ENCODE peak calls at places on chromosomes 6 and 20, in five cellular contexts. Y, T, O, J and V are unnamed samples.

GRCh38 chr20:62308102-62308822 is 5.5 kb downstream of the ADRM1 start:
- DNase-seq in O (no peak), J (peak; percentile 44), T (no peak), Y (no peak), V (no peak)

GRCh38 chr6:15329154-15329781 is 83.4 kb downstream of the JARID2 start:
- DNase-seq in T (peak; percentile 52), Y (no peak), J (no peak), O (no peak), V (no peak)

GRCh38 chr6:87210979-87211378 is 55.6 kb downstream of the ZNF292 start:
- DNase-seq in J (no peak), O (no peak), T (no peak), Y (no peak), V (no peak)

GRCh38 chr6:121437861-121438651 is 2.6 kb downstream of the GJA1 start:
- DNase-seq in Y (no peak), O (peak; percentile 32), J (peak; percentile 51), T (no peak), V (no peak)

GRCh38 chr20:53824779-53825178 is 231.1 kb upstream of the ZNF217 start:
- DNase-seq in O (no peak), Y (no peak), T (no peak), J (no peak), V (no peak)

GRCh38 chr6:42726485-42727083 is 4.2 kb upstream of the PRPH2 start:
- DNase-seq in O (peak; percentile 90), T (peak; percentile 71), Y (peak; percentile 93), J (peak; percentile 80), V (peak; percentile 83)

GRCh38 chr20:62367136-62367482 is at the start of gene LAMA5:
- DNase-seq in J (no peak), Y (peak; percentile 86), O (peak; percentile 87), T (peak; percentile 65), V (peak; percentile 89)

GRCh38 chr20:12077835-12078374 is 160.2 kb downstream of the BTBD3 start:
- DNase-seq in Y (no peak), O (no peak), T (no peak), J (no peak), V (no peak)

GRCh38 chr20:62523473-62524203 is 47.8 kb upstream of the GATA5 start:
- DNase-seq in T (no peak), Y (no peak), O (no peak), J (no peak), V (no peak)

GRCh38 chr6:114310053-114310452 is 32.8 kb downstream of the HS3ST5 start:
- DNase-seq in T (no peak), O (no peak), Y (no peak), J (no peak), V (no peak)

GRCh38 chr6:35512740-35513139 is at the start of gene TULP1:
- DNase-seq in Y (no peak), T (no peak), J (no peak), O (no peak), V (peak; percentile 24)

GRCh38 chr20:49034070-49034732 is 11.9 kb upstream of the CSE1L start:
- DNase-seq in T (no peak), J (no peak), O (no peak), Y (no peak), V (no peak)

GRCh38 chr6:4922488-4923037 is 81.3 kb downstream of the RPP40 start:
- DNase-seq in Y (no peak), T (no peak), J (no peak), O (no peak), V (no peak)

GRCh38 chr20:38446441-38447209 is 11.5 kb upstream of the SNHG17 start:
- DNase-seq in O (peak; percentile 94), J (peak; percentile 80), Y (peak; percentile 93), T (peak; percentile 94), V (peak; percentile 99)

GRCh38 chr20:35497780-35498189 is 31.7 kb downstream of the C20orf173 start:
- DNase-seq in T (peak; percentile 81), J (no peak), Y (peak; percentile 94), O (no peak), V (no peak)

GRCh38 chr6:157272866-157273755 is 50.2 kb downstream of the TMEM242 start:
- DNase-seq in J (no peak), O (no peak), T (no peak), Y (no peak), V (no peak)

GRCh38 chr6:108014040-108014439 is 56.0 kb upstream of the SEC63 start:
- DNase-seq in Y (no peak), T (no peak), O (no peak), J (no peak), V (no peak)

GRCh38 chr20:37435607-37436006 is 85.4 kb upstream of the NNAT start:
- DNase-seq in J (no peak), Y (no peak), O (no peak), T (no peak), V (no peak)

GRCh38 chr6:155078331-155078745 is 83.2 kb downstream of the TIAM2 start:
- DNase-seq in O (peak; percentile 16), J (no peak), Y (no peak), T (no peak), V (no peak)

GRCh38 chr20:61746781-61747180 is 318.9 kb downstream of the TAF4 start:
- DNase-seq in O (no peak), Y (no peak), J (no peak), T (no peak), V (no peak)

GRCh38 chr20:64237316-64237715 is 18.2 kb upstream of the PCMTD2 start:
- DNase-seq in J (no peak), Y (peak; percentile 57), O (no peak), T (no peak), V (no peak)

GRCh38 chr6:149147939-149148718 is 169.4 kb upstream of the TAB2 start:
- DNase-seq in Y (no peak), J (no peak), T (no peak), O (no peak), V (no peak)

GRCh38 chr20:11255455-11255854 is 581.7 kb upstream of the JAG1 start:
- DNase-seq in T (no peak), Y (no peak), J (no peak), O (no peak), V (no peak)

GRCh38 chr20:51554538-51555165 is 12.1 kb upstream of the NFATC2 start:
- DNase-seq in J (no peak), Y (no peak), T (no peak), O (no peak), V (no peak)

GRCh38 chr6:169082817-169083540 is 170.7 kb downstream of the THBS2 start:
- DNase-seq in T (no peak), Y (no peak), O (no peak), J (no peak), V (no peak)

GRCh38 chr6:22827760-22828159 is 258.4 kb downstream of the HDGFL1 start:
- DNase-seq in Y (no peak), J (no peak), O (no peak), T (no peak), V (no peak)

GRCh38 chr20:57082546-57082945 is 183.9 kb downstream of the BMP7 start:
- DNase-seq in Y (no peak), J (no peak), T (no peak), O (no peak), V (no peak)

GRCh38 chr20:21237956-21238355 is 65.2 kb upstream of the XRN2 start:
- DNase-seq in J (no peak), O (no peak), Y (no peak), T (no peak), V (no peak)

DNA sequence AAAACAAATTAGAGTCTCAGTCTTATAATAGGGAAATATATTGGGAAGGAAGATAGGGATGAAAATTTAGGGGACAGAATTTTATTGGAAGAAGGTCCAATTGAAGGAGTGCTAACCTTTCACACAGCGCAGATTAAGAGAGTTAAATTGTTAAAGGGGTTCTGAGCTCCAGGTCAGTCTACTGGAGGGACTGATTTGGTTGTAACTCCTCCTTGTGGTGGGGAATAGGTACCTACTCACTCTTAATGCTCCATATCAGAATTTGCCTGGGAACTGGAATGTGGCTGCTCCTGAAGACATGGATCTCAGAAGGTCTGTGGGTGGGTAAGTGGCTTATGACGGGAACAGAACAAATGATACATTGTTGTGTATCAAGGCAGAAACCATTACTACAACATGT is 143.5 kb downstream of the FLRT3 start:
- DNase-seq in J (no peak), Y (no peak), O (no peak), T (no peak), V (no peak)
- TF ChIP-seq CTCF in J (no peak), Y (no peak), O (no peak), T (no peak), V (no peak)

GRCh38 chr20:31566332-31566657 is 38.8 kb upstream of the ID1 start:
- DNase-seq in J (no peak), Y (no peak), T (no peak), O (no peak), V (no peak)
- H3K4me1 ChIP-seq in J (no peaks in the 10 kb centered on the region), Y (peaks cover 6% of the 10 kb centered on the region), T (peaks cover 24% of the 10 kb centered on the region), O (peaks cover 13% of the 10 kb centered on the region), V (no peaks in the 10 kb centered on the region)

GRCh38 chr6:7088076-7088742 is 19.6 kb upstream of the RREB1 start:
- DNase-seq in T (no peak), O (no peak), J (no peak), Y (no peak), V (no peak)

GRCh38 chr6:7086488-7086887 is 21.3 kb upstream of the RREB1 start:
- DNase-seq in O (no peak), Y (no peak), T (peak; percentile 39), J (no peak), V (peak; percentile 47)

GRCh38 chr6:7085911-7086310 is 21.9 kb upstream of the RREB1 start:
- DNase-seq in J (no peak), O (peak; percentile 82), Y (peak; percentile 67), T (peak; percentile 53), V (no peak)

GRCh38 chr6:7087491-7087979 is 20.2 kb upstream of the RREB1 start:
- DNase-seq in T (no peak), O (no peak), J (no peak), Y (no peak), V (no peak)

DNA sequence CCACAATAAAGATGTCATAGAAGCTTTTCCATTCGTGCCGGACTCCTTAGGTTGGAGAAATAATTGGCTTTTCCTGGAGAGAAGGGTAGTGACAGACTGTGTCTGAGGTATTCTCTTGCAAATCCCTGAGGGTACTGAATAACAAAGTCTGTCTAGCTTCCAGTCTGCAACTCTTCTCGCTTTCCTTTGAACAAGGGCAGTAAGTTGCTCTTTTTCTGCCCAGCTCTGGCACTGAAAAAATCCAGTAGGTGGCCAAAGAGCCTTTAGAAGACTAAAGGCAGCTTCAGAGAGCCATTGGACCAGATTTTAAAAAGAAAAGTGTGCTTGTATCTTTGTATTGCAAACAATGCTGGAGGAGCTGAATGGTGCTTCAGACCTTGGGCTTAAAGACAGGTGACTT is 20.7 kb upstream of the RREB1 start:
- DNase-seq in Y (no peak), J (no peak), T (no peak), O (no peak), V (no peak)
- TF ChIP-seq CTCF in Y (no peak), J (no peak), T (no peak), O (peak; percentile 30), V (no peak)

DNA sequence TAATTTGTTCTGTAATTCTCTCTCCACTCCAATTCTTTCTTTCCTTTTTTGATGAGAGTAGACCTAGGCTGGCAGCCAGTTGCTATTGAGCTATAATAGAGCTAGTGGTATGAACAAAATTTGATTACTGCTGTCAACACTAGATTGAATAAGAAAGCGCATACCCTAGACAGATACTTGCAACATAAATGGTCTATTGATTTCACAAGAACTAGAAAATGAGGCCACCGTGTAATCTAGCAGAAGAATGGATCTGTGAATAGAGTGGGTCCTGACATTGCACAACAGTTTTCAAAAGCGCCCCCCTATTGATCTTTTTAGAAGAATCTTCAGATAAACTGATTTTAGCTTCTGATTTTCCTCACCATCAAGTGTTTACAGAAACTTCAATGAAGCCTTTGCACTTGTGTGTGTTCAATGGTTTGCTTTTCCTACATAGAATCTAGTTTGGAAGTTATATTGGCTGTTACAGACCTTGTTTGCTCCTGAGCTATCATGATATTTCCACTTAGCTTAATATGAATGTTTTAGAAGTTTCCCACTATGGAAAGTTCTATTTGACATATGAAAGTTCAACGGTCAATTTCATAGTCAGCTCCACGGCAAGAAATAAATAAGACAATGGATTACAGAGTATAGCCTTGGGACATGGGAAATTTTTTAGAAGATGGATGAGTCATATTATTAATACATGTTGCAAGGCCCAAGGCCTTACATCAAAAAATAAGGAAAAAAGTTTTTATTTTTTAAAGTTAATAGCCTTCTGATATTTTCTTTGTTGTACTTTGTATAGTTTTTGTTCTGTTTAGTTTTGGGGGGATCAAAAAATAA is 55.6 kb downstream of the UTRN start:
- DNase-seq in J (no peak), O (no peak), Y (no peak), T (no peak), V (no peak)
- H3K4me1 ChIP-seq in J (no peaks in the 10 kb centered on the region), O (no peaks in the 10 kb centered on the region), Y (peaks cover 20% of the 10 kb centered on the region), T (peaks cover 74% of the 10 kb centered on the region), V (peaks cover 88% of the 10 kb centered on the region)